ENCODE peak calls at places on chromosomes 3 and 15, in four cellular contexts. Z is GM12878, J is suprapubic skin, L is transverse colon. G is an unnamed sample.

GRCh38 chr15:34942363-34942762 is 27.2 kb downstream of the AQR start:
- DNase-seq in Z (no peak), J (no peak), L (no peak), G (no peak)

GRCh38 chr3:62876064-62876463 is 848 bp upstream of the CADPS start:
- DNase-seq in Z (no peak), J (no peak), L (peak; percentile 44), G (no peak)

GRCh38 chr15:80081390-80081789 is 21.9 kb downstream of the ZFAND6 start:
- DNase-seq in Z (no peak), J (no peak), L (no peak), G (no peak)

GRCh38 chr15:66390670-66391069 is 4.0 kb downstream of the MAP2K1 start:
- DNase-seq in Z (peak; percentile 78), J (no peak), L (peak; percentile 23), G (no peak)

GRCh38 chr3:137110392-137110996 is 152.7 kb downstream of the IL20RB start:
- DNase-seq in Z (no peak), J (no peak), L (no peak), G (no peak)

GRCh38 chr15:101561584-101561906 is 72.0 kb upstream of the PCSK6 start:
- DNase-seq in Z (no peak), J (no peak), L (no peak), G (no peak)

GRCh38 chr3:110344897-110345767 is 726.5 kb upstream of the NECTIN3 start:
- DNase-seq in Z (no peak), J (no peak), L (no peak), G (no peak)

GRCh38 chr3:30258426-30259392 is 347.7 kb upstream of the TGFBR2 start:
- DNase-seq in Z (no peak), J (no peak), L (no peak), G (no peak)

GRCh38 chr15:25739687-25740121 is 123.4 kb downstream of the ATP10A start:
- DNase-seq in Z (peak; percentile 12), J (no peak), L (no peak), G (no peak)

GRCh38 chr15:101458908-101459578 is 30.5 kb downstream of the PCSK6 start:
- DNase-seq in Z (no peak), J (no peak), L (no peak), G (no peak)

GRCh38 chr15:67823371-67824156 is 1.7 kb upstream of the SKOR1 start:
- DNase-seq in Z (no peak), J (no peak), L (no peak), G (no peak)

GRCh38 chr15:60397772-60398445 is at the start of gene ANXA2:
- DNase-seq in Z (no peak), J (peak; percentile 93), L (peak; percentile 92), G (peak; percentile 82)

GRCh38 chr3:157467165-157467564 is 30.5 kb downstream of the PTX3 start:
- DNase-seq in Z (no peak), J (no peak), L (no peak), G (no peak)

GRCh38 chr15:66278671-66279070 is 14.7 kb upstream of the DIS3L start:
- DNase-seq in Z (no peak), J (no peak), L (no peak), G (no peak)

GRCh38 chr3:46127503-46127902 is 80.6 kb downstream of the CCR1 start:
- DNase-seq in Z (no peak), J (no peak), L (no peak), G (no peak)

GRCh38 chr3:30476373-30477082 is 129.9 kb upstream of the TGFBR2 start:
- DNase-seq in Z (no peak), J (no peak), L (no peak), G (no peak)

GRCh38 chr3:106160396-106160795 is 291.6 kb upstream of the CBLB start:
- DNase-seq in Z (no peak), J (no peak), L (no peak), G (no peak)

GRCh38 chr3:13346481-13347389 is 73.4 kb downstream of the NUP210 start:
- DNase-seq in Z (no peak), J (no peak), L (peak; percentile 17), G (peak; percentile 37)

GRCh38 chr3:15205934-15206661 is at the start of gene CAPN7:
- DNase-seq in Z (peak; percentile 67), J (peak; percentile 95), L (peak; percentile 96), G (peak; percentile 90)

GRCh38 chr3:15610083-15610482 is 8.5 kb downstream of the BTD start:
- DNase-seq in Z (no peak), J (no peak), L (no peak), G (no peak)

GRCh38 chr3:16504692-16505091 is 8.8 kb downstream of the RFTN1 start:
- DNase-seq in Z (no peak), J (no peak), L (no peak), G (no peak)

GRCh38 chr3:23623841-23624240 is 181.9 kb upstream of the UBE2E1 start:
- DNase-seq in Z (no peak), J (no peak), L (no peak), G (no peak)

GRCh38 chr15:61943992-61944391 is 116.3 kb downstream of the VPS13C start:
- DNase-seq in Z (no peak), J (no peak), L (no peak), G (no peak)

GRCh38 chr15:84631706-84632272 is 22.3 kb downstream of the WDR73 start:
- DNase-seq in Z (no peak), J (no peak), L (no peak), G (no peak)

GRCh38 chr3:172859035-172859434 is 108.5 kb downstream of the ECT2 start:
- DNase-seq in Z (no peak), J (no peak), L (no peak), G (no peak)

GRCh38 chr3:172853911-172854648 is 103.6 kb downstream of the ECT2 start:
- DNase-seq in Z (no peak), J (no peak), L (no peak), G (no peak)

GRCh38 chr3:172853005-172853404 is 102.5 kb downstream of the ECT2 start:
- DNase-seq in Z (no peak), J (no peak), L (no peak), G (no peak)

GRCh38 chr3:172856766-172857742 is 106.5 kb downstream of the ECT2 start:
- DNase-seq in Z (no peak), J (no peak), L (peak; percentile 8), G (no peak)
- TF ChIP-seq POLR2AphosphoS5 in Z (no peak), J (no peak), L (no peak), G (no peak)

GRCh38 chr3:150248865-150249360 is 159.2 kb upstream of the TSC22D2 start:
- DNase-seq in Z (no peak), J (no peak), L (no peak), G (no peak)
- TF ChIP-seq POLR2AphosphoS5 in Z (no peak), J (no peak), L (peak; percentile 53), G (no peak)

DNA sequence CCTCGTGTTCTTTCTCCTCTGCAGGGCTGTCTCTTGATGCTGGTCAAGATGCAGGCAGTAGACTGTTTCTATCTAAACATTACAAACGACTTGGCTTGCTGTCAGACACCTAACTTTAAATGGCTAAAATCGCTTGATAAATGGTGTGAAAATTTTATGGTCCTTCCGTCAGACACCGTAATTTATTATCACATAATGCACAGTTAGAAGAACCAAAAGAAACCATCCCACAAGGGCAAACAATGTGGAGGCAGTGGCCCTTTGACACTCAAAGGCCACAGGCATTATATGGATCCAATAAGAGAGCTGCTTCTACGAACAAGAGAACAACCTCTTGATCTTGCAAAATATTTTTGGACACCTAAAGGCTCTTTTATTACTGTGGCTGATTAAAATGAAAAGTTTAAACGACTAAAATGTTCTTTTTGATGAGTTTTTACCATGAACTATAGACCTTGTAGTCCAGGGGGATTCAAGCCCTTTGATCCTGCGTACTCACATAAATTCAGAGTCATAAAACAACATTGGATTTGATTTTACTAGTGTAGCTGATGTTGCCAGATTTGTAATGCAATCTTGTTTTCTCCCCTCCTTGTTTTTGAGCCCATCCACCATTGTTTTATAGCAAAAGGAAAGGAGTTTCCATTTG is 202.8 kb downstream of the FMN1 start:
- DNase-seq in Z (no peak), J (no peak), L (no peak), G (no peak)
- TF ChIP-seq POLR2AphosphoS5 in Z (no peak), J (no peak), L (no peak), G (no peak)

GRCh38 chr15:72271221-72271620 is 1.1 kb downstream of the PARP6 start:
- DNase-seq in Z (no peak), J (no peak), L (no peak), G (no peak)

GRCh38 chr15:72272997-72273352 is 621 bp upstream of the PARP6 start:
- DNase-seq in Z (no peak), J (no peak), L (no peak), G (no peak)

GRCh38 chr15:72271895-72272212 is 500 bp downstream of the PARP6 start:
- DNase-seq in Z (no peak), J (no peak), L (no peak), G (no peak)

GRCh38 chr15:72269739-72270138 is 2.6 kb downstream of the PARP6 start:
- DNase-seq in Z (no peak), J (no peak), L (no peak), G (no peak)

GRCh38 chr15:72272213-72272996 is at the start of gene PARP6:
- DNase-seq in Z (peak; percentile 95), J (peak; percentile 99), L (peak; percentile 98), G (peak; percentile 98)
- TF ChIP-seq POLR2AphosphoS5 in Z (no peak), J (peak; percentile 39), L (no peak), G (peak; percentile 64)

G was measured in GM12891.